ENCODE peak calls at places on chromosome 13, in seven cellular contexts. H, E, U, I, F, K and M are unnamed samples.

GRCh38 chr13:77470986-77471385 is 64.5 kb upstream of the SCEL start:
- DNase-seq in F (no peak), K (no peak), E (no peak), U (no peak), I (no peak), H (no peak), M (no peak)

GRCh38 chr13:79749985-79750551 is 269.1 kb downstream of the NDFIP2 start:
- DNase-seq in F (no peak), U (no peak), E (peak), H (no peak), I (no peak), K (peak), M (peak)

GRCh38 chr13:76723551-76724232 is 162.5 kb downstream of the KCTD12 start:
- DNase-seq in E (peak), I (no peak), K (peak), H (no peak), F (peak), U (no peak), M (peak)

GRCh38 chr13:74134777-74135305 is 637 bp upstream of the KLF12 start:
- DNase-seq in U (peak), H (peak), F (peak), K (no peak), I (peak), E (no peak), M (peak)

GRCh38 chr13:33069365-33069764 is 53.1 kb downstream of the KL start:
- DNase-seq in K (peak), I (no peak), F (peak), H (no peak), E (no peak), U (peak), M (peak)

GRCh38 chr13:32284927-32285632 is 30.1 kb downstream of the ZAR1L start:
- DNase-seq in U (no peak), K (no peak), H (no peak), E (peak), F (no peak), I (no peak), M (peak)

GRCh38 chr13:22198001-22198400 is 527.1 kb downstream of the FGF9 start:
- DNase-seq in K (no peak), U (no peak), F (no peak), H (no peak), I (no peak), E (no peak), M (no peak)

GRCh38 chr13:27043013-27043412 is 128.6 kb downstream of the USP12 start:
- DNase-seq in E (peak), U (no peak), K (peak), I (no peak), F (no peak), H (no peak), M (peak)